ENCODE peak calls at places on chromosomes 3 and 15, in seven cellular contexts. H is HepG2, S is GM12891, J is SK-N-SH, E is K562, F is GM12878, C is H1. K is an unnamed sample.
A peak's percentile ranks its signal among the peaks of the same experiment; 100 is the strongest.

GRCh38 chr3:49928511-49929017 is 1.0 kb downstream of the MON1A start:
- DNase-seq in H (no peak), S (no peak), J (no peak), E (no peak), F (no peak), C (no peak), K (no peak)

GRCh38 chr15:97140216-97140615 is 809.7 kb downstream of the NR2F2 start:
- DNase-seq in H (no peak), S (no peak), J (no peak), E (no peak), F (no peak), C (no peak), K (no peak)

GRCh38 chr3:68103811-68104210 is 449.4 kb upstream of the SUCLG2 start:
- DNase-seq in H (no peak), S (no peak), J (no peak), E (no peak), F (no peak), C (no peak), K (no peak)

GRCh38 chr3:152331018-152331541 is 62.4 kb downstream of the MBNL1 start:
- DNase-seq in H (peak; percentile 29), S (no peak), J (no peak), E (peak; percentile 51), F (no peak), C (no peak), K (no peak)

GRCh38 chr3:174758943-174759342 is 100.2 kb upstream of the NAALADL2 start:
- DNase-seq in H (no peak), S (no peak), J (no peak), E (no peak), F (no peak), C (no peak), K (no peak)

GRCh38 chr15:92770641-92771040 is 115.1 kb upstream of the FAM174B start:
- DNase-seq in H (no peak), S (no peak), J (no peak), E (no peak), F (no peak), C (no peak), K (no peak)

GRCh38 chr3:149480326-149481017 is 6.0 kb downstream of the TM4SF4 start:
- DNase-seq in H (peak; percentile 85), S (peak; percentile 48), J (peak; percentile 77), E (peak; percentile 72), F (peak; percentile 52), C (peak; percentile 80), K (peak; percentile 36)

GRCh38 chr3:8864570-8865350 is 95.3 kb upstream of the OXTR start:
- DNase-seq in H (no peak), S (no peak), J (no peak), E (no peak), F (no peak), C (no peak), K (no peak)

GRCh38 chr3:159829056-159829995 is 159.3 kb upstream of the IL12A start:
- DNase-seq in H (peak; percentile 20), S (no peak), J (peak; percentile 70), E (no peak), F (no peak), C (no peak), K (no peak)

GRCh38 chr3:21042184-21042583 is 708.8 kb downstream of the ZNF385D start:
- DNase-seq in H (no peak), S (no peak), J (no peak), E (no peak), F (no peak), C (no peak), K (no peak)

GRCh38 chr3:114067804-114068203 is 11.3 kb downstream of the QTRT2 start:
- DNase-seq in H (no peak), S (no peak), J (no peak), E (no peak), F (no peak), C (no peak), K (no peak)

GRCh38 chr15:78249131-78249530 is 14.8 kb upstream of the ACSBG1 start:
- DNase-seq in H (no peak), S (no peak), J (no peak), E (no peak), F (no peak), C (no peak), K (no peak)

GRCh38 chr3:160374472-160374871 is 24.6 kb downstream of the IFT80 start:
- DNase-seq in H (no peak), S (no peak), J (no peak), E (no peak), F (no peak), C (no peak), K (no peak)

GRCh38 chr3:11591401-11592266 is 52.1 kb downstream of the VGLL4 start:
- DNase-seq in H (peak; percentile 82), S (no peak), J (no peak), E (no peak), F (no peak), C (peak; percentile 53), K (no peak)

GRCh38 chr3:4119119-4119518 is 184.1 kb upstream of the SETMAR start:
- DNase-seq in H (no peak), S (no peak), J (peak; percentile 33), E (no peak), F (no peak), C (no peak), K (no peak)

GRCh38 chr3:150255416-150255815 is 152.7 kb upstream of the TSC22D2 start:
- DNase-seq in H (peak; percentile 7), S (no peak), J (no peak), E (no peak), F (no peak), C (no peak), K (no peak)

GRCh38 chr3:43865376-43865775 is 174.6 kb downstream of the ABHD5 start:
- DNase-seq in H (no peak), S (no peak), J (no peak), E (no peak), F (no peak), C (no peak), K (no peak)

GRCh38 chr3:43865887-43866528 is 175.3 kb downstream of the ABHD5 start:
- DNase-seq in H (no peak), S (no peak), J (no peak), E (no peak), F (no peak), C (no peak), K (no peak)

GRCh38 chr3:43863966-43864933 is 173.5 kb downstream of the ABHD5 start:
- DNase-seq in H (no peak), S (no peak), J (no peak), E (no peak), F (no peak), C (no peak), K (no peak)

GRCh38 chr3:43867673-43868072 is 176.9 kb downstream of the ABHD5 start:
- DNase-seq in H (no peak), S (no peak), J (no peak), E (no peak), F (no peak), C (no peak), K (no peak)

DNA sequence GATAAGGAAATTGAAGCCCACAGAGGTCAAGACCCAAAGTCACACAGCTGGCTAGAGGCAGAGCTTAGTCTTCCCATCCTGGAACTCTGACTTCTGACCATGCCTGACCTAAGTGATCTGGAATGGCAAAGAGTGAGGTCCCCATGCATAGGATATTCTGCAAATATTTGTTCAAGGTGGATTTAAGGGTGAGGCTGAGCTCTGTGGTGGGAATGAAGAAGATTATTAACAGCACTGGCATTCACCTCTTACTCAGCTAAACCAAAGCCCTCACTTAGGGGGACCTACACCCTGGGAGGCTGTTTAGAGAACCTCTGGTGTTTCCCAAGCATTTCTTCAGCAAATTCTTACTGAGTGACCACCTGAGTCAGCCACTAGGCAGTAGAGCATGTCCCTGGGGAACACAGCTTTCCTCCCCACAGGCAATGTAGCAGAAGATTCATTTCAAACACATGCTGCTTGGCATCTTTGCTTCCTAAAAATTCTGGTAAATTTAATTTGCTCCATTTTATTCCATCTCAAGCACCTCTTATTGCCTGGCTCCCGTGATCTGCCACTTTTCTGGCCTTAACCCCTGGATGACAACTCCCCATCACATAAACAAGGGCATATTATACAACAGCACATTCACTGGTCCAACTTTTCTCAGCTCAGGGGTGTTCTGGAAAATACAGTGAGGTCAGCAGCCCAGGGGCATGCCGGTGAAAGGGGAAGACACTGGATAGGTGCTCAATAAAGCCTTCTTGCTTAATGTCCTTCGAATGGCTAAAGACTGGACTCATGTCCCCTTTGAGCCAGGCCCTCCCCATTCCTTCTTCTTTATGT is 176.0 kb downstream of the ABHD5 start:
- DNase-seq in H (no peak), S (no peak), J (no peak), E (no peak), F (no peak), C (no peak), K (no peak)
- TF ChIP-seq TAF1 in H (no peak), S (no peak), J (no peak), E (no peak), F (no peak), C (no peak), K (no peak)

GRCh38 chr3:64612082-64612860 is 75.5 kb downstream of the ADAMTS9 start:
- DNase-seq in H (no peak), S (no peak), J (peak; percentile 20), E (no peak), F (no peak), C (no peak), K (no peak)
- TF ChIP-seq POLR2AphosphoS5 in H (no peak), S (no peak), J (no peak), E (no peak), F (no peak), C (no peak), K (no peak)

GRCh38 chr3:136567599-136568188 is 184.5 kb downstream of the STAG1 start:
- DNase-seq in H (no peak), S (no peak), J (no peak), E (no peak), F (no peak), C (no peak), K (no peak)
- TF ChIP-seq TAF1 in H (no peak), S (no peak), J (no peak), E (no peak), F (no peak), C (no peak), K (no peak)

GRCh38 chr15:66715736-66716667 is 14.0 kb downstream of the SMAD6 start:
- DNase-seq in H (no peak), S (no peak), J (no peak), E (no peak), F (no peak), C (no peak), K (no peak)

GRCh38 chr15:66713843-66714508 is 11.9 kb downstream of the SMAD6 start:
- DNase-seq in H (no peak), S (no peak), J (no peak), E (peak; percentile 30), F (peak; percentile 56), C (no peak), K (no peak)

GRCh38 chr15:66715181-66715624 is 13.2 kb downstream of the SMAD6 start:
- DNase-seq in H (peak; percentile 58), S (no peak), J (peak; percentile 51), E (no peak), F (no peak), C (no peak), K (no peak)

GRCh38 chr15:66716668-66717025 is 14.6 kb downstream of the SMAD6 start:
- DNase-seq in H (no peak), S (no peak), J (no peak), E (no peak), F (no peak), C (no peak), K (no peak)

DNA sequence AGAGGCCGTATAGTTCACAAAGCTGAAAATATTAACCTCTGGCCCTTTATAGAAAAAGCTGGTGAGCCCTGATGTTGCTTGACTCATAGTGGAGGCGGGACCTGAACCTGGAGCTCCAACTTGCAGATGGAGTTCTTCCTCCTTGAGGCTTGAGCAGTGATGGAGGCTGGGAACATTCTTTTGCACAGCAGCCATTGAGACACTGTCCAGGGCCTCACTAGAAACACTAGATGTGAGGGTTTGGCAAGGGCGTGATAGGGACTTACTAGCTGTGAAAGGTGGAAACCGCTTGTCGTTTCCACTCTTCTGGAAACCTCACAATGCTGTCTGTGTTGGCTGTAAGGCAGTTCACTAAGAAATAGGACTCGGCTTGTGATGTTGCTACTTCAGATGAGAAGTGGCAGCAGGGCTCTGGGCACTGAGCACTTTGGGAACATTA is 12.5 kb downstream of the SMAD6 start:
- DNase-seq in H (no peak), S (no peak), J (no peak), E (no peak), F (no peak), C (no peak), K (no peak)
- TF ChIP-seq POLR2AphosphoS5 in H (no peak), S (no peak), J (no peak), E (no peak), F (no peak), C (no peak), K (no peak)